ENCODE peak calls at places on chromosomes 12 and 14, in five cellular contexts. One of them, this sample, is unnamed.

GRCh38 chr12:58765076-58765475 is 155.2 kb downstream of the LRIG3 start:
- DNase-seq in pancreas: no peak
- DNase-seq in adrenal gland: no peak
- DNase-seq in heart left ventricle: no peak
- DNase-seq in tibial nerve: no peak
- DNase-seq in this sample: no peak

GRCh38 chr14:95069018-95069417 is 88.3 kb downstream of the DICER1 start:
- DNase-seq in pancreas: no peak
- DNase-seq in adrenal gland: no peak
- DNase-seq in heart left ventricle: no peak
- DNase-seq in tibial nerve: no peak
- DNase-seq in this sample: no peak

GRCh38 chr12:79710707-79711483 is 20.1 kb upstream of the PAWR start:
- DNase-seq in pancreas: no peak
- DNase-seq in adrenal gland: no peak
- DNase-seq in heart left ventricle: no peak
- DNase-seq in tibial nerve: no peak
- DNase-seq in this sample: no peak

GRCh38 chr14:50001146-50001998 is 108.5 kb downstream of the ARF6 start:
- DNase-seq in pancreas: peak; percentile 55
- DNase-seq in adrenal gland: no peak
- DNase-seq in heart left ventricle: peak; percentile 56
- DNase-seq in tibial nerve: peak; percentile 45
- DNase-seq in this sample: no peak

GRCh38 chr12:133105620-133106019 is 24.5 kb downstream of the ZNF891 start:
- DNase-seq in pancreas: no peak
- DNase-seq in adrenal gland: no peak
- DNase-seq in heart left ventricle: no peak
- DNase-seq in tibial nerve: no peak
- DNase-seq in this sample: no peak

GRCh38 chr12:94145231-94145979 is 3.0 kb upstream of the PLXNC1 start:
- DNase-seq in pancreas: no peak
- DNase-seq in adrenal gland: no peak
- DNase-seq in heart left ventricle: no peak
- DNase-seq in tibial nerve: no peak
- DNase-seq in this sample: no peak

GRCh38 chr12:78115889-78116288 is 285.2 kb downstream of the NAV3 start:
- DNase-seq in pancreas: no peak
- DNase-seq in adrenal gland: no peak
- DNase-seq in heart left ventricle: no peak
- DNase-seq in tibial nerve: no peak
- DNase-seq in this sample: no peak

GRCh38 chr12:54393743-54394142 is 9.2 kb upstream of the ZNF385A start:
- DNase-seq in pancreas: no peak
- DNase-seq in adrenal gland: no peak
- DNase-seq in heart left ventricle: no peak
- DNase-seq in tibial nerve: no peak
- DNase-seq in this sample: no peak

GRCh38 chr12:123384318-123384993 is 524 bp downstream of the KMT5A start:
- DNase-seq in pancreas: peak; percentile 21
- DNase-seq in adrenal gland: no peak
- DNase-seq in heart left ventricle: peak; percentile 37
- DNase-seq in tibial nerve: no peak
- DNase-seq in this sample: peak; percentile 36

GRCh38 chr12:53603804-53604203 is 22.4 kb downstream of the ATF7 start:
- DNase-seq in pancreas: no peak
- DNase-seq in adrenal gland: no peak
- DNase-seq in heart left ventricle: no peak
- DNase-seq in tibial nerve: no peak
- DNase-seq in this sample: no peak

GRCh38 chr12:108156717-108157116 is 27.6 kb downstream of the WSCD2 start:
- DNase-seq in pancreas: no peak
- DNase-seq in adrenal gland: no peak
- DNase-seq in heart left ventricle: no peak
- DNase-seq in tibial nerve: no peak
- DNase-seq in this sample: no peak

GRCh38 chr14:91258021-91258618 is 13.6 kb upstream of the GPR68 start:
- DNase-seq in pancreas: no peak
- DNase-seq in adrenal gland: peak; percentile 22
- DNase-seq in heart left ventricle: peak; percentile 79
- DNase-seq in tibial nerve: no peak
- DNase-seq in this sample: no peak

GRCh38 chr14:64605926-64606685 is 56.3 kb downstream of the PPP1R36 start:
- DNase-seq in pancreas: no peak
- DNase-seq in adrenal gland: no peak
- DNase-seq in heart left ventricle: no peak
- DNase-seq in tibial nerve: no peak
- DNase-seq in this sample: no peak

GRCh38 chr14:77139540-77140342 is 1.9 kb downstream of the ZDHHC22 start:
- DNase-seq in pancreas: no peak
- DNase-seq in adrenal gland: no peak
- DNase-seq in heart left ventricle: no peak
- DNase-seq in tibial nerve: no peak
- DNase-seq in this sample: no peak

GRCh38 chr14:80770114-80770917 is 171.2 kb downstream of the CEP128 start:
- DNase-seq in pancreas: no peak
- DNase-seq in adrenal gland: no peak
- DNase-seq in heart left ventricle: no peak
- DNase-seq in tibial nerve: no peak
- DNase-seq in this sample: no peak

GRCh38 chr12:105948331-105948730 is 190.4 kb downstream of the NUAK1 start:
- DNase-seq in pancreas: no peak
- DNase-seq in adrenal gland: no peak
- DNase-seq in heart left ventricle: no peak
- DNase-seq in tibial nerve: peak; percentile 38
- DNase-seq in this sample: no peak

GRCh38 chr14:102320033-102320660 is 601 bp downstream of the ZNF839 start:
- DNase-seq in pancreas: peak; percentile 46
- DNase-seq in adrenal gland: peak; percentile 73
- DNase-seq in heart left ventricle: peak; percentile 55
- DNase-seq in tibial nerve: peak; percentile 24
- DNase-seq in this sample: peak; percentile 41

GRCh38 chr12:120669055-120669828 is 17.7 kb upstream of the MLEC start:
- DNase-seq in pancreas: peak; percentile 52
- DNase-seq in adrenal gland: peak; percentile 88
- DNase-seq in heart left ventricle: no peak
- DNase-seq in tibial nerve: peak; percentile 14
- DNase-seq in this sample: no peak

GRCh38 chr12:117518594-117519270 is 157.3 kb upstream of the NOS1 start:
- DNase-seq in pancreas: no peak
- DNase-seq in adrenal gland: no peak
- DNase-seq in heart left ventricle: peak; percentile 67
- DNase-seq in tibial nerve: peak; percentile 20
- DNase-seq in this sample: no peak

GRCh38 chr12:124520258-124520657 is 47.2 kb downstream of the NCOR2 start:
- DNase-seq in pancreas: peak; percentile 85
- DNase-seq in adrenal gland: peak; percentile 75
- DNase-seq in heart left ventricle: peak; percentile 57
- DNase-seq in tibial nerve: peak; percentile 44
- DNase-seq in this sample: no peak
- H3K27ac ChIP-seq in pancreas: peak overlapping the region; percentile 96
- H3K27ac ChIP-seq in adrenal gland: peak overlapping the region; percentile 93
- H3K27ac ChIP-seq in heart left ventricle: peak overlapping the region; percentile 92
- H3K27ac ChIP-seq in tibial nerve: peak overlapping the region; percentile 95
- H3K27ac ChIP-seq in this sample: peak overlapping the region; percentile 99

DNA sequence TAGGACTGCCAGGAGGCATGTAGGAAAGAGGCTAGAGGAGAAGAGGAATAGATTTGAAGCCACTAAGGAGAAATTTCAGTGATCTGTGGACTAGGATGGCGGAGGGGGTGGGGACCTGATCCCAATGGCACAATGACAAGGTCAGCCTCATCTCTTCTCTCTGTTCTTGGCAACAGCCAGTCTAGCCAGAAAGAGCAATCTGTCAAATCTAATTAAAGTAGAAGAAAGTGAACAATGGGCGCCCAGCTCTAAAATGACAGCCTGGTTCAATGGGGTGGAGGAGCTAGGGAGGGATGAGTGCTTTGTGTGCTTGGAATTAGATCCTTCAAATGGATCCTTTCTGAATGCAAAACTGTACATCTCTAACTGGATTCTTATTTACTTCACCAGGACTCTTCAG is 37.2 kb upstream of the TUBA1C start:
- DNase-seq in pancreas: no peak
- DNase-seq in adrenal gland: no peak
- DNase-seq in heart left ventricle: no peak
- DNase-seq in tibial nerve: no peak
- DNase-seq in this sample: no peak
- H3K4me1 ChIP-seq in pancreas: no peaks in the 10 kb centered on the region
- H3K4me1 ChIP-seq in adrenal gland: peaks cover 34% of the 10 kb centered on the region
- H3K4me1 ChIP-seq in heart left ventricle: no peaks in the 10 kb centered on the region
- H3K4me1 ChIP-seq in tibial nerve: peaks cover 8% of the 10 kb centered on the region
- H3K4me1 ChIP-seq in this sample: peaks cover 25% of the 10 kb centered on the region

GRCh38 chr14:104600141-104600643 is 4.4 kb downstream of the TMEM179 start:
- DNase-seq in pancreas: no peak
- DNase-seq in adrenal gland: no peak
- DNase-seq in heart left ventricle: no peak
- DNase-seq in tibial nerve: no peak
- DNase-seq in this sample: no peak
- H3K27ac ChIP-seq in pancreas: no peak overlapping the region
- H3K27ac ChIP-seq in adrenal gland: no peak overlapping the region
- H3K27ac ChIP-seq in heart left ventricle: no peak overlapping the region
- H3K27ac ChIP-seq in tibial nerve: no peak overlapping the region
- H3K27ac ChIP-seq in this sample: no peak overlapping the region

GRCh38 chr14:33602396-33602795 is 348.5 kb downstream of the EGLN3 start:
- DNase-seq in pancreas: no peak
- DNase-seq in adrenal gland: no peak
- DNase-seq in heart left ventricle: no peak
- DNase-seq in tibial nerve: no peak
- DNase-seq in this sample: no peak
- H3K4me1 ChIP-seq in pancreas: no peaks in the 10 kb centered on the region
- H3K4me1 ChIP-seq in adrenal gland: no peaks in the 10 kb centered on the region
- H3K4me1 ChIP-seq in heart left ventricle: no peaks in the 10 kb centered on the region
- H3K4me1 ChIP-seq in tibial nerve: no peaks in the 10 kb centered on the region
- H3K4me1 ChIP-seq in this sample: no peaks in the 10 kb centered on the region

GRCh38 chr12:26786491-26787124 is 46.4 kb downstream of the ITPR2 start:
- DNase-seq in pancreas: no peak
- DNase-seq in adrenal gland: no peak
- DNase-seq in heart left ventricle: peak; percentile 31
- DNase-seq in tibial nerve: no peak
- DNase-seq in this sample: peak; percentile 63

GRCh38 chr12:26789731-26790644 is 43.0 kb downstream of the ITPR2 start:
- DNase-seq in pancreas: no peak
- DNase-seq in adrenal gland: no peak
- DNase-seq in heart left ventricle: no peak
- DNase-seq in tibial nerve: no peak
- DNase-seq in this sample: no peak

GRCh38 chr12:26787125-26787495 is 45.9 kb downstream of the ITPR2 start:
- DNase-seq in pancreas: no peak
- DNase-seq in adrenal gland: peak; percentile 66
- DNase-seq in heart left ventricle: no peak
- DNase-seq in tibial nerve: no peak
- DNase-seq in this sample: peak; percentile 16

GRCh38 chr12:26791328-26791791 is 41.6 kb downstream of the ITPR2 start:
- DNase-seq in pancreas: no peak
- DNase-seq in adrenal gland: no peak
- DNase-seq in heart left ventricle: no peak
- DNase-seq in tibial nerve: no peak
- DNase-seq in this sample: no peak

DNA sequence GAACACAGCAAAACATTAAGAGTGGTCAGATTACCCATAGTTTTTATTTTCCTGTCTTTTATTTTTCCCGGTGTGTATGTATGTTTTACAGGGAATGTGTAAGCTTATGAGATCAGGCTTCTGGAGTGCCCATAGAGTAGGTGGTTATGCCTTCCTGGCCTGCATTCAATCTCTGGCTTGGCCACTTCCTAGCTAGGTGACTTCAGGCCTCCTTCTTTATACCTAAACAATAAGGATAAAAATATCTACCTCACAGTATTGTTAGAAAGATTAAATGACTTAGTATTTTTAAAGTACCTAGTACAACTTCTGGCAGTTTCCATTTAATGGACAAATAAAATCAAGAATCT is 42.4 kb downstream of the ITPR2 start:
- DNase-seq in pancreas: no peak
- DNase-seq in adrenal gland: no peak
- DNase-seq in heart left ventricle: no peak
- DNase-seq in tibial nerve: no peak
- DNase-seq in this sample: no peak
- H3K27ac ChIP-seq in pancreas: no peak overlapping the region
- H3K27ac ChIP-seq in adrenal gland: no peak overlapping the region
- H3K27ac ChIP-seq in heart left ventricle: no peak overlapping the region
- H3K27ac ChIP-seq in tibial nerve: no peak overlapping the region
- H3K27ac ChIP-seq in this sample: no peak overlapping the region

This sample was measured in heart right ventricle.